ENCODE peak calls at places on chromosome 19, in six cellular contexts. J is endothelial cell of umbilical vein, U is RPMI7951, K is NCI-H774, L is NCI-H1105, O is cardiac muscle cell. X is an unnamed sample.

GRCh38 chr19:48752511-48753365 is at the start of gene FUT1:
- DNase-seq in K (peak), J (no peak), O (peak), L (peak), U (peak), X (no peak)

GRCh38 chr19:29717051-29717450 is 2.0 kb upstream of the C19orf12 start:
- DNase-seq in O (no peak), K (no peak), J (no peak), U (no peak), L (no peak), X (no peak)

GRCh38 chr19:18058208-18059009 is 28.3 kb downstream of the IL12RB1 start:
- DNase-seq in U (peak), J (peak), K (peak), O (peak), L (peak), X (peak)

GRCh38 chr19:43620061-43621001 is 902 bp upstream of the ZNF428 start:
- DNase-seq in J (no peak), L (no peak), U (peak), O (no peak), K (no peak), X (no peak)

GRCh38 chr19:9849786-9850185 is 14.7 kb downstream of the PIN1 start:
- DNase-seq in K (no peak), L (no peak), U (no peak), J (no peak), O (no peak), X (no peak)

GRCh38 chr19:49327878-49328544 is 3.0 kb upstream of the SLC6A16 start:
- DNase-seq in K (no peak), J (peak), O (peak), L (no peak), U (peak), X (no peak)

GRCh38 chr19:55342044-55342531 is 2.4 kb downstream of the KMT5C start:
- DNase-seq in O (no peak), U (no peak), K (no peak), L (no peak), J (no peak), X (no peak)

GRCh38 chr19:19652482-19653295 is 9.2 kb upstream of the GMIP start:
- DNase-seq in K (no peak), U (peak), J (no peak), O (peak), L (no peak), X (no peak)

GRCh38 chr19:49182848-49183375 is 25.3 kb downstream of the TRPM4 start:
- DNase-seq in U (no peak), J (no peak), K (no peak), L (no peak), O (no peak), X (no peak)

GRCh38 chr19:51136891-51137551 is 5.1 kb upstream of the SIGLEC7 start:
- DNase-seq in K (no peak), J (no peak), U (no peak), L (no peak), O (peak), X (no peak)

GRCh38 chr19:43594710-43595604 is 977 bp downstream of the IRGQ start:
- DNase-seq in J (peak), U (peak), O (peak), L (peak), K (peak), X (no peak)

GRCh38 chr19:663682-664117 is 686 bp upstream of the RNF126 start:
- DNase-seq in U (no peak), K (no peak), O (no peak), L (no peak), J (no peak), X (no peak)

GRCh38 chr19:5680083-5680436 is 256 bp downstream of the MICOS13 start:
- DNase-seq in L (no peak), K (no peak), O (no peak), J (no peak), U (no peak), X (no peak)

GRCh38 chr19:39083983-39084731 is at the start of gene ACP7:
- DNase-seq in U (no peak), O (no peak), L (peak), K (no peak), J (no peak), X (no peak)

GRCh38 chr19:14003279-14004051 is 2.7 kb downstream of the RFX1 start:
- DNase-seq in O (no peak), K (no peak), U (no peak), L (no peak), J (peak), X (no peak)

GRCh38 chr19:41928221-41928683 is at the start of gene ERFL:
- DNase-seq in J (no peak), K (no peak), L (no peak), O (no peak), U (no peak), X (no peak)

GRCh38 chr19:32233091-32233490 is 112.3 kb upstream of the ZNF507 start:
- DNase-seq in L (no peak), K (no peak), U (peak), O (no peak), J (no peak), X (no peak)

GRCh38 chr19:2608602-2608922 is 93.9 kb downstream of the GNG7 start:
- DNase-seq in U (no peak), J (no peak), K (no peak), O (no peak), L (no peak), X (no peak)

GRCh38 chr19:7970716-7971448 is 27.4 kb upstream of the TIMM44 start:
- DNase-seq in U (peak), J (peak), K (no peak), L (no peak), O (peak), X (peak)

GRCh38 chr19:49808762-49809154 is 4.3 kb downstream of the FUZ start:
- DNase-seq in J (peak), O (peak), K (peak), L (peak), U (peak), X (peak)

GRCh38 chr19:35587326-35587725 is 1.4 kb downstream of the PMIS2 start:
- DNase-seq in O (peak), L (no peak), U (no peak), J (no peak), K (no peak), X (no peak)

GRCh38 chr19:15297416-15298224 is 34.7 kb downstream of the BRD4 start:
- DNase-seq in J (no peak), O (peak), K (peak), U (peak), L (no peak), X (peak)

GRCh38 chr19:30884146-30884812 is 465.0 kb downstream of the TSHZ3 start:
- DNase-seq in L (no peak), U (no peak), K (no peak), J (no peak), O (no peak), X (no peak)

GRCh38 chr19:56071151-56071550 is 49.9 kb downstream of the ZNF787 start:
- DNase-seq in O (no peak), K (no peak), U (peak), L (no peak), J (no peak), X (no peak)

GRCh38 chr19:37931941-37932655 is 25.1 kb downstream of the SIPA1L3 start:
- DNase-seq in J (peak), U (no peak), O (peak), K (peak), L (peak), X (no peak)

GRCh38 chr19:2888739-2889224 is 11.9 kb upstream of the ZNF57 start:
- DNase-seq in U (no peak), J (no peak), L (no peak), K (no peak), O (no peak), X (no peak)

GRCh38 chr19:41083516-41083915 is 4.7 kb upstream of the CYP2A13 start:
- DNase-seq in U (peak), O (no peak), J (no peak), K (no peak), L (no peak), X (no peak)

GRCh38 chr19:46073268-46073922 is 32.6 kb upstream of the IGFL4 start:
- DNase-seq in J (no peak), U (peak), L (no peak), O (no peak), K (no peak), X (no peak)